ENCODE peak calls at places on chromosomes 4 and X, in six cellular contexts. T, C, Q, E, R and H are unnamed samples.

GRCh38 chrX:39164212-39164611 is 363.0 kb downstream of the MID1IP1 start:
- DNase-seq in R (no peak), C (no peak), T (no peak), Q (no peak), E (no peak), H (no peak)

GRCh38 chr4:7237863-7238262 is 45.5 kb downstream of the SORCS2 start:
- DNase-seq in T (no peak), E (no peak), C (no peak), Q (no peak), R (no peak), H (no peak)

GRCh38 chr4:11954093-11954492 is 525.4 kb upstream of the HS3ST1 start:
- DNase-seq in Q (no peak), T (peak), E (no peak), C (no peak), R (peak), H (no peak)

GRCh38 chrX:150507251-150507856 is 61.1 kb upstream of the MTM1 start:
- DNase-seq in C (no peak), E (no peak), T (no peak), Q (no peak), R (no peak), H (peak)

GRCh38 chr4:100649478-100649877 is 131.7 kb upstream of the EMCN start:
- DNase-seq in E (no peak), Q (no peak), T (no peak), R (no peak), C (no peak), H (no peak)

GRCh38 chr4:48575964-48576363 is 85.9 kb downstream of the ZAR1 start:
- DNase-seq in C (no peak), Q (no peak), R (no peak), E (no peak), T (no peak), H (no peak)

GRCh38 chr4:20284990-20285389 is 33.3 kb downstream of the SLIT2 start:
- DNase-seq in T (no peak), C (no peak), R (no peak), E (no peak), Q (no peak), H (no peak)

GRCh38 chr4:19803406-19803805 is 448.3 kb upstream of the SLIT2 start:
- DNase-seq in Q (no peak), R (no peak), C (no peak), E (no peak), T (no peak), H (no peak)

GRCh38 chrX:82711432-82711831 is 796.7 kb upstream of the POU3F4 start:
- DNase-seq in C (no peak), Q (no peak), T (no peak), R (peak), E (no peak), H (no peak)

GRCh38 chrX:38232287-38232686 is 11.6 kb upstream of the SRPX start:
- DNase-seq in Q (no peak), R (no peak), T (no peak), C (no peak), E (no peak), H (no peak)

GRCh38 chrX:132728296-132728695 is 230.1 kb downstream of the HS6ST2 start:
- DNase-seq in Q (no peak), C (no peak), R (no peak), E (no peak), T (no peak), H (no peak)

GRCh38 chr4:182093431-182093831 is 149.8 kb upstream of the TENM3 start:
- DNase-seq in R (no peak), E (no peak), T (no peak), C (no peak), Q (no peak), H (no peak)

GRCh38 chr4:102623622-102624021 is 122.5 kb downstream of the NFKB1 start:
- DNase-seq in T (peak), C (no peak), E (peak), Q (no peak), R (no peak), H (peak)

GRCh38 chr4:13476915-13477314 is 7.2 kb downstream of the RAB28 start:
- DNase-seq in T (no peak), E (no peak), C (no peak), R (no peak), Q (no peak), H (no peak)

GRCh38 chrX:118228041-118228440 is 111.4 kb upstream of the KLHL13 start:
- DNase-seq in C (no peak), Q (no peak), R (no peak), E (no peak), T (no peak), H (no peak)

GRCh38 chrX:72705814-72706213 is 8.3 kb downstream of the PHKA1 start:
- DNase-seq in T (no peak), E (no peak), Q (no peak), R (no peak), C (no peak), H (no peak)

GRCh38 chrX:30530591-30530990 is 47.0 kb downstream of the TASL start:
- DNase-seq in R (no peak), T (no peak), C (no peak), E (no peak), Q (no peak), H (no peak)

GRCh38 chr4:8112672-8113071 is 45.9 kb downstream of the ABLIM2 start:
- DNase-seq in Q (no peak), R (no peak), T (no peak), C (no peak), E (no peak), H (no peak)

GRCh38 chrX:10108288-10108687 is 48.5 kb upstream of the CLCN4 start:
- DNase-seq in Q (no peak), E (no peak), T (no peak), R (no peak), C (no peak), H (no peak)

GRCh38 chr4:41129128-41129754 is 85.1 kb downstream of the APBB2 start:
- DNase-seq in R (no peak), T (no peak), E (no peak), C (no peak), Q (no peak), H (no peak)

GRCh38 chr4:7936963-7937362 is 2.7 kb downstream of the AFAP1 start:
- DNase-seq in Q (no peak), T (no peak), R (no peak), E (no peak), C (no peak), H (no peak)

GRCh38 chr4:81071013-81071412 is 40.5 kb downstream of the BMP3 start:
- DNase-seq in Q (no peak), E (no peak), R (no peak), T (no peak), C (no peak), H (no peak)

GRCh38 chrX:47859686-47860085 is 23.0 kb downstream of the ZNF81 start:
- DNase-seq in R (no peak), Q (no peak), C (no peak), E (no peak), T (no peak), H (no peak)
- TF ChIP-seq ATF3 in R (no peak), Q (no peak), C (no peak), E (no peak), T (no peak), H (no peak)

DNA sequence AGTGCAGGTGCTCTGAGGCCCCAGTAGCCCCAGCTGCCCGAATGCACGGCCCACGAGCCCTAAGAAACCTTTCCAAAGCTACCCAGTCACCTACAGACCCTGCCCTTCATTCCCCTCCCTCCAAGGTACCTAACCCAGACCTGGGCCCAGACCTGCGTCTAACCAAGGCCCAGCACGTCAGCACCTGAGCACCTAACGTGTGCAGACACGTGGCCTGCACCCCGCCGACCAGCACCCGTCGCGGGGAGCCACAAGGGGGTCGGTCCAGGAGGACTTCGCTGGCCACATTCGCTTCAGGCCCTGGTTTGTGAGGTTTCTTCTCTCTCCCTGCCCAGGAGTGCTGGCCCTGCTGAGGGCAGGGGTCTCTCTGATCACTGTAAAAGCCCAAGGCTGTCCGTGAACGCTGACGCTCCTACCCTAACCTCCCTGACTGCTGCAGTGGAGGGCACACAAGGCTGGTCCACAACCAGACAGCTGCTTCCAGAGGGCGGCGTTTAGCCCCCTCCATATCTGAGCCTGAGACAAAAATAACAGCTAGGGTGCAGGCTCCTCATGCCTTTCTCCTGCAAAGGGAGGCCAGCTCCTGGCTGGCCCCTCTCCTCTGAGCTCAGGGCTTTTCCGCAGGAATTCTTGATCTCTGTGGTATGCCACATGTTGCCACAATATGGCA is 31.8 kb downstream of the WDR1 start:
- DNase-seq in R (no peak), Q (no peak), E (no peak), C (no peak), T (no peak), H (no peak)
- TF ChIP-seq ATF3 in R (no peak), Q (no peak), E (no peak), C (no peak), T (no peak), H (no peak)

GRCh38 chrX:12426420-12426819 is 288.1 kb downstream of the FRMPD4 start:
- DNase-seq in R (no peak), E (no peak), T (no peak), C (no peak), Q (no peak), H (no peak)

GRCh38 chrX:12419591-12419990 is 281.3 kb downstream of the FRMPD4 start:
- DNase-seq in Q (no peak), E (no peak), C (no peak), T (no peak), R (no peak), H (no peak)

GRCh38 chrX:12423346-12423745 is 285.1 kb downstream of the FRMPD4 start:
- DNase-seq in E (no peak), T (no peak), Q (no peak), R (no peak), C (no peak), H (no peak)

GRCh38 chrX:12421918-12422317 is 283.6 kb downstream of the FRMPD4 start:
- DNase-seq in E (no peak), Q (no peak), T (no peak), R (no peak), C (no peak), H (no peak)

DNA sequence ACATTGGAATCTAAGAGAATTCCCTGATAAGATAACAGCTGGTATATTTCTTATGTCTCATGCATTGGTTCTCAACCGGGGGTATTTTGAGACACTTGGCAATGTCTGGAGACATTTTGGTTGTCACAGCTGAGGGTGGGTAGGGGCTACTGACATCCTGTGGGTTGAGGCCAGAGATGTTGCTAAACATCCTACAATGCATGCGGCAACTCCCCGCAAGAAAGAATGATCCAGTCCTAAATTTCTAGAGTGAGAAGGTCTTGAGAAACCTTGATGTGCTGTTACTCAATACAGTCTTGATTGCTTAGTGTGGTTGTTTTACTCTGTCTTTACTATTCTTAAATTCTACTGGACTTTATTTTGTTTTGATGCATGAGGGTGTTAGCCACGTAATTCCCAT is 287.2 kb downstream of the FRMPD4 start:
- DNase-seq in E (no peak), R (no peak), T (no peak), C (no peak), Q (no peak), H (no peak)
- TF ChIP-seq ATF3 in E (no peak), R (no peak), T (no peak), C (no peak), Q (no peak), H (no peak)

GRCh38 chrX:85964744-85965143 is 82.6 kb downstream of the CHM start:
- DNase-seq in R (no peak), T (no peak), Q (no peak), C (no peak), E (no peak), H (no peak)

DNA sequence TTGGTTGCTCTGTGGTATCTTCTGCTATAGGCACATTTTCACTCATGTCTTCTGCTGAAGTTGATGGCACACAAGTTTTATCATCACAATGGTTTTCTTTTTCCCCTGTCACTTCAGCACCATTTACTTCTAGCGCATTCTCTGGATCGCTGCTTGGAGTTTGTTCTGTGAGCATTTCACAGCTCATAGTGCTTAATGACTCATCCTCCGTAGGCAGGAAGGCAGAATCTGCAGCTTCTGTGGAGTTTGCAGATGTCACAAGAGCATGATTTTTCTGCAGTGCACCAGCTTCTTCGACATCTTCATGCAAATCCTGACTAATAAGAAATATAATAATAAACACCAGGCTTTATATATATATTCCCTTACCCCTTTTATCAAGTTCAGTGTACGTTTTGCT is 83.6 kb downstream of the CHM start:
- DNase-seq in T (no peak), R (no peak), E (peak), Q (no peak), C (no peak), H (no peak)
- TF ChIP-seq ATF3 in T (no peak), R (no peak), E (no peak), Q (no peak), C (no peak), H (no peak)

GRCh38 chr4:139816856-139817255 is 151.2 kb downstream of the MGST2 start:
- DNase-seq in C (no peak), R (no peak), Q (no peak), E (no peak), T (no peak), H (no peak)

GRCh38 chr4:139817657-139818452 is 152.2 kb downstream of the MGST2 start:
- DNase-seq in E (no peak), C (no peak), R (no peak), Q (no peak), T (no peak), H (no peak)

GRCh38 chr4:139814285-139815015 is 148.8 kb downstream of the MGST2 start:
- DNase-seq in C (no peak), Q (no peak), R (no peak), T (no peak), E (no peak), H (no peak)

GRCh38 chr4:139819082-139819481 is 153.5 kb downstream of the MGST2 start:
- DNase-seq in T (no peak), E (no peak), R (no peak), Q (no peak), C (no peak), H (no peak)

DNA sequence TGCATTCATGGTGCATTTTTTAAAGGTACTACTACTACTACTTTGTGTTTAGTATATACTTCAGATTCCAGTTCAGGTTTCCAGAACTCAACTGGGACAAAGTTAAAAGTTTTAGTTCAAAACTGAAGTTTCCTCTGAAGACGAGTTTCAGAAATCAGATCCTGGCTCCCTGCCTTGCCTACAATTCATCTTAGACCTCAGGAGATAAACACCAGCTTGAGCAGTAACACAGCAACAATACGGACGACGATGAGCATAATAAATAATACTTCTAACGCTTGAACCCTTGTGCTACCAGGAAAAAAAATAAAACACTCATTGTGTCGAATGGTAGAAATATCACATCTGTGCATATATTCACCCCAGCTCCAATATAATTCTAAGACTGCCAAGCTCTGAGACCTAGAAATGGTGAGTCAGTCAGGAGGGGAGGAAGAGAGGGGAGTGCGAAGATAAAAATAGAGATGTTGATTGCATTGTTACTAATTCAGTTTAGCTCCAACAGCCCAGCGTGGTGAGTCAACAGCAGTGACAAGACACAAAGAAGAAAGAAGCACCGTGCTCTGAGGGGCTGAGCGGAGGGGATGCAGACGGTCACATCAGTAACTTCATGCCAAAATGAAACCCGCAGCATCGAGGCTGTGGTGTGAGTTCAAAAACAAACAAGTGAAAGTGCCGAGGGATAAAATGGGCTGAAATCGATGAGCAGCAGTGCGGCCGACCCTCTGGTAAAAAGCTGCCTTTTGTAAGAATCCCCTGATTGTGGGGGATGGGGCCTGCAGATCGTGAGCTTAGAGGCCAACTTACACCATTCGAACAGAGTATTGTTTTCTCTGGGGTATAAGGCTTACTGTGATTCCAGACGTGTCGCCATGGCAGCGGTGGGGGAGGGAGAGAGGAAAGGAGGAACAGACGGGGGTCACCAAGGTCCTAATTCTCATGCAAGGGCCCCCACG is 150.3 kb downstream of the MGST2 start:
- DNase-seq in Q (no peak), E (no peak), C (no peak), T (no peak), R (no peak), H (peak)
- TF ChIP-seq ATF3 in Q (peak), E (no peak), C (no peak), T (no peak), R (no peak), H (no peak)

DNA sequence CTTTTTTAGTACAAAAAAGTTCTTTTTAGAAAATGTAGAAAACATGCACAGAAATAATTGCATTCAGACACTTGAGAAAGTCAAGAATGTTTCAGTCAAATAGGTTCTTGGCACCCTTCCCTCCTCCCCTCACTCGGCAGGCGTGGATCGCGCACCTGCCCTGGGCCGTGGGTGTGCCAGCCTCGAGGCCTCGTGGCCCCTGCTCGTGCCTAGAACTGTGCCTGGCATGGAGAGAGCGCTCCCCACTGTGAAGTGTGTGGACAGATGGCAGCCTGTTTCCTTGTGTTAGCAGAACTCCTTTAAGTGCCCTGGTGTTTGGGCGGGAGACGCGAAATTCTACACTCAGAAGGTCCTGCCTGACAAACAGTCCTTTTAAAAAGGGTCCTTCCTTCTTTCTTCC is 14.7 kb downstream of the RGS12 start:
- DNase-seq in T (no peak), R (no peak), Q (no peak), E (no peak), C (no peak), H (no peak)
- TF ChIP-seq ATF3 in T (no peak), R (no peak), Q (no peak), E (no peak), C (no peak), H (no peak)

GRCh38 chrX:22033818-22034217 is 1.7 kb downstream of the PHEX start:
- DNase-seq in Q (no peak), T (no peak), C (no peak), R (no peak), E (no peak), H (no peak)

GRCh38 chrX:22037225-22037624 is 5.1 kb downstream of the PHEX start:
- DNase-seq in Q (no peak), C (no peak), E (no peak), R (no peak), T (no peak), H (no peak)

GRCh38 chrX:22037911-22038537 is 5.9 kb downstream of the PHEX start:
- DNase-seq in E (no peak), C (no peak), Q (no peak), T (no peak), R (no peak), H (no peak)

GRCh38 chrX:22032084-22032483 is at the start of gene PHEX:
- DNase-seq in C (no peak), Q (no peak), R (no peak), E (no peak), T (no peak), H (no peak)
- TF ChIP-seq ATF3 in C (no peak), Q (no peak), R (no peak), E (no peak), T (no peak), H (no peak)

DNA sequence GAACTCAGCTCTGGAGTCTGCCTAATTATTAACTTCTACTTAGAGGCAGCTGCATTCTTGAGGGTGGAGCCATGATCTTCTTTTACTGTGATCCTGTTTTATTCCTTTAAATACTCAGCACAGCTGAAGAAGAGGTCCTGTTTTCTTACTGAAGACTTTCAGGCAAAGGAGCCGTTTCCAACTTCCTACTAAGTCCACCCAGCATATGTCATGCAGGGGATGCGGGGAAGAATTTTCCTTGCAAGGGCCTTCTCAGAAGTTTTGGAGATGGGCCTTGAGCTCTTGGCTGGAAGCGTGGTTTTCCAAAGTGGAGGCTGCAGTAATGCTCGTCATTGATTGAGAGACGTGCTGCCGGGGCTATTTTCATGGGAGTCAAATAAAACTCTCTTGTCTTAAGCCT is 27.8 kb downstream of the FGF2 start:
- DNase-seq in E (no peak), R (no peak), Q (no peak), C (no peak), T (no peak), H (no peak)
- TF ChIP-seq ATF3 in E (no peak), R (no peak), Q (no peak), C (no peak), T (no peak), H (no peak)

DNA sequence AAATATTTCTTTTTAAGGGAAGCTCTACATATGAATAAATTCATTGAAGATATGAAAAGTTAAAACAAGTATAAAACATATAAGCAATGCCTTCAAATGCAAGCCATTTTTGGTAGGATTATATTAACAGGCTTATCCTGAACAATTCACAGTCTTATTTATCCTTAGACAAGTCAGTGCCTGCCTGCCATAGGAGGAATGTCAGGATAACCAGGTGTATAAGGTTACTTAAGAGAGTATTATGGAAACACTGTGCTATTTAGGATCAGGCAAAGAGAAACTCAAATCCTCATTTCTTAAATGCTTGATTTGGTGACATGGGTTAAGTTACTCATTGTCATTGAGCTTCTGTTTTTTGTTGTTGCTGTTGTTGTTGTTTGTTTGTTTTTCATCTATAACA is 2029.9 kb upstream of the AGA start:
- DNase-seq in T (no peak), E (no peak), Q (no peak), R (no peak), C (no peak), H (no peak)
- TF ChIP-seq ATF3 in T (no peak), E (no peak), Q (no peak), R (no peak), C (no peak), H (no peak)